ENCODE peak calls at places on chromosomes 5 and 9, in seven cellular contexts. D is C1 segment of cervical spinal cord; P is transverse colon; M is stimulated activated CD8-positive, alpha-beta memory T cell treated with anti-CD3 and anti-CD28 coated beads, Interleukin-15, amount 100 ng/mL, for 4 hours; T is stimulated activated CD4-positive, alpha-beta T cell treated with anti-CD3 and anti-CD28 coated beads, TNF-alpha, amount 100 ng/mL, for 24 hours; V is NCI-H524; B is mesenchymal stem cell. R is an unnamed sample.

GRCh38 chr9:2800385-2801179 is 43.3 kb downstream of the PUM3 start:
- DNase-seq in D (no peak), P (no peak), M (no peak), T (no peak), V (no peak), B (no peak), R (no peak)

GRCh38 chr5:130045334-130045733 is 141.1 kb downstream of the CHSY3 start:
- DNase-seq in D (no peak), P (no peak), M (no peak), T (no peak), V (no peak), B (peak), R (no peak)

GRCh38 chr5:134590992-134591659 is 41.5 kb downstream of the SAR1B start:
- DNase-seq in D (no peak), P (peak), M (no peak), T (no peak), V (peak), B (no peak), R (no peak)

GRCh38 chr9:131747352-131747751 is 7.5 kb upstream of the RAPGEF1 start:
- DNase-seq in D (peak), P (no peak), M (no peak), T (no peak), V (no peak), B (peak), R (peak)

GRCh38 chr5:10633271-10634049 is 69.6 kb downstream of the ANKRD33B start:
- DNase-seq in D (no peak), P (no peak), M (peak), T (no peak), V (no peak), B (no peak), R (no peak)

GRCh38 chr9:90801175-90801506 is 478 bp upstream of the SYK start:
- DNase-seq in D (no peak), P (no peak), M (no peak), T (no peak), V (no peak), B (no peak), R (no peak)

GRCh38 chr9:110293246-110293645 is 36.9 kb upstream of the TXN start:
- DNase-seq in D (no peak), P (no peak), M (no peak), T (no peak), V (no peak), B (no peak), R (no peak)

GRCh38 chr5:77924081-77924480 is 147.9 kb upstream of the TBCA start:
- DNase-seq in D (no peak), P (no peak), M (no peak), T (no peak), V (no peak), B (no peak), R (no peak)

GRCh38 chr9:88092699-88093359 is 45.4 kb downstream of the SPATA31C2 start:
- DNase-seq in D (no peak), P (no peak), M (no peak), T (no peak), V (no peak), B (peak), R (no peak)

GRCh38 chr5:23583081-23583480 is 75.7 kb downstream of the PRDM9 start:
- DNase-seq in D (no peak), P (no peak), M (no peak), T (no peak), V (no peak), B (no peak), R (no peak)

GRCh38 chr5:123906698-123907295 is 394.8 kb downstream of the CSNK1G3 start:
- DNase-seq in D (no peak), P (no peak), M (no peak), T (no peak), V (no peak), B (no peak), R (no peak)

GRCh38 chr5:90381213-90381929 is 28.2 kb downstream of the CETN3 start:
- DNase-seq in D (no peak), P (peak), M (no peak), T (no peak), V (no peak), B (no peak), R (no peak)

GRCh38 chr5:58582004-58582403 is 871 bp upstream of the RAB3C start:
- DNase-seq in D (peak), P (no peak), M (no peak), T (no peak), V (peak), B (no peak), R (no peak)

GRCh38 chr9:4548796-4549725 is 58.8 kb downstream of the SLC1A1 start:
- DNase-seq in D (no peak), P (peak), M (no peak), T (no peak), V (no peak), B (no peak), R (no peak)

GRCh38 chr9:116344416-116344815 is 190.8 kb downstream of the PAPPA start:
- DNase-seq in D (no peak), P (no peak), M (no peak), T (no peak), V (no peak), B (no peak), R (no peak)

GRCh38 chr5:5788793-5789192 is 366.3 kb downstream of the ICE1 start:
- DNase-seq in D (no peak), P (no peak), M (no peak), T (no peak), V (no peak), B (no peak), R (no peak)

GRCh38 chr5:154138701-154139100 is 51.8 kb upstream of the GALNT10 start:
- DNase-seq in D (peak), P (no peak), M (no peak), T (no peak), V (no peak), B (no peak), R (no peak)

GRCh38 chr9:35760651-35761050 is 6.6 kb upstream of the MSMP start:
- DNase-seq in D (no peak), P (no peak), M (no peak), T (no peak), V (no peak), B (no peak), R (no peak)

GRCh38 chr5:55911784-55912653 is 60.9 kb downstream of the IL31RA start:
- DNase-seq in D (no peak), P (no peak), M (no peak), T (no peak), V (no peak), B (no peak), R (no peak)

GRCh38 chr5:150458819-150459557 is 9.4 kb upstream of the RPS14 start:
- DNase-seq in D (peak), P (peak), M (peak), T (peak), V (peak), B (peak), R (peak)

GRCh38 chr5:11378462-11378861 is 525.8 kb downstream of the CTNND2 start:
- DNase-seq in D (no peak), P (no peak), M (no peak), T (no peak), V (no peak), B (no peak), R (no peak)

R was measured in CD4-positive, CD25-positive, alpha-beta regulatory T cell.